ENCODE peak calls at places on chromosomes 12 and 14, in four cellular contexts. U, H, V and G are unnamed samples.

GRCh38 chr14:54440870-54441868 is at the start of gene CNIH1:
- DNase-seq in U (peak; percentile 91), H (peak; percentile 84), V (peak; percentile 94), G (peak; percentile 99)

GRCh38 chr14:20603813-20604212 is 12.6 kb upstream of the RNASE12 start:
- DNase-seq in U (no peak), H (no peak), V (no peak), G (no peak)

GRCh38 chr12:131138638-131139362 is 185.1 kb downstream of the ADGRD1 start:
- DNase-seq in U (no peak), H (no peak), V (no peak), G (no peak)

GRCh38 chr14:66920196-66920595 is 269.0 kb upstream of the GARIN2 start:
- DNase-seq in U (no peak), H (peak; percentile 12), V (no peak), G (no peak)

GRCh38 chr14:77205566-77205965 is 24.0 kb downstream of the TMEM63C start:
- DNase-seq in U (no peak), H (no peak), V (no peak), G (no peak)

GRCh38 chr14:48582938-48583337 is 907.5 kb upstream of the MDGA2 start:
- DNase-seq in U (no peak), H (no peak), V (no peak), G (no peak)

GRCh38 chr12:65822732-65823480 is 1.4 kb upstream of the HMGA2 start:
- DNase-seq in U (peak; percentile 79), H (peak; percentile 91), V (peak; percentile 57), G (peak; percentile 82)

GRCh38 chr14:64496764-64497163 is 6.9 kb downstream of the ZBTB25 start:
- DNase-seq in U (no peak), H (no peak), V (no peak), G (no peak)

GRCh38 chr12:46450279-46450748 is 77.7 kb upstream of the SLC38A2 start:
- DNase-seq in U (no peak), H (no peak), V (peak; percentile 73), G (peak; percentile 65)

GRCh38 chr12:53461059-53461458 is 9.2 kb downstream of the PCBP2 start:
- DNase-seq in U (no peak), H (no peak), V (no peak), G (no peak)

GRCh38 chr12:122203301-122203967 is at the start of gene B3GNT4:
- DNase-seq in U (peak; percentile 47), H (no peak), V (peak; percentile 40), G (peak; percentile 72)

GRCh38 chr14:99578541-99579044 is 25.4 kb downstream of the CCDC85C start:
- DNase-seq in U (no peak), H (no peak), V (no peak), G (peak; percentile 41)

GRCh38 chr14:31788340-31788739 is 227.1 kb downstream of the NUBPL start:
- DNase-seq in U (no peak), H (no peak), V (no peak), G (peak; percentile 19)

GRCh38 chr14:35347323-35348043 is 55.3 kb downstream of the PSMA6 start:
- DNase-seq in U (no peak), H (peak; percentile 99), V (no peak), G (no peak)

GRCh38 chr12:62731378-62731710 is 203.6 kb downstream of the PPM1H start:
- DNase-seq in U (no peak), H (no peak), V (no peak), G (no peak)

GRCh38 chr12:52233462-52234141 is 559 bp downstream of the KRT7 start:
- DNase-seq in U (no peak), H (no peak), V (no peak), G (peak; percentile 35)
- TF ChIP-seq EZH2 in U (no peak), H (no peak), V (peak; percentile 36), G (no peak)

GRCh38 chr14:85534435-85534834 is 4.5 kb downstream of the FLRT2 start:
- DNase-seq in U (no peak), H (no peak), V (peak; percentile 41), G (no peak)

GRCh38 chr14:85532981-85533820 is 3.3 kb downstream of the FLRT2 start:
- DNase-seq in U (peak; percentile 85), H (no peak), V (peak; percentile 88), G (peak; percentile 7)

GRCh38 chr14:85532570-85532969 is 2.6 kb downstream of the FLRT2 start:
- DNase-seq in U (no peak), H (no peak), V (no peak), G (no peak)

GRCh38 chr14:85534914-85535313 is 5.0 kb downstream of the FLRT2 start:
- DNase-seq in U (no peak), H (no peak), V (peak; percentile 47), G (no peak)

GRCh38 chr14:85533821-85534271 is 3.9 kb downstream of the FLRT2 start:
- DNase-seq in U (no peak), H (no peak), V (peak; percentile 24), G (no peak)
- TF ChIP-seq EZH2 in U (no peak), H (no peak), V (no peak), G (no peak)

GRCh38 chr14:97033556-97034081 is 236.4 kb downstream of the VRK1 start:
- DNase-seq in U (no peak), H (no peak), V (no peak), G (no peak)
- TF ChIP-seq EZH2 in U (no peak), H (no peak), V (no peak), G (no peak)

GRCh38 chr12:103495783-103496456 is at the start of gene C12orf42:
- DNase-seq in U (no peak), H (no peak), V (peak; percentile 5), G (peak; percentile 76)
- TF ChIP-seq EZH2 in U (no peak), H (no peak), V (no peak), G (no peak)

DNA sequence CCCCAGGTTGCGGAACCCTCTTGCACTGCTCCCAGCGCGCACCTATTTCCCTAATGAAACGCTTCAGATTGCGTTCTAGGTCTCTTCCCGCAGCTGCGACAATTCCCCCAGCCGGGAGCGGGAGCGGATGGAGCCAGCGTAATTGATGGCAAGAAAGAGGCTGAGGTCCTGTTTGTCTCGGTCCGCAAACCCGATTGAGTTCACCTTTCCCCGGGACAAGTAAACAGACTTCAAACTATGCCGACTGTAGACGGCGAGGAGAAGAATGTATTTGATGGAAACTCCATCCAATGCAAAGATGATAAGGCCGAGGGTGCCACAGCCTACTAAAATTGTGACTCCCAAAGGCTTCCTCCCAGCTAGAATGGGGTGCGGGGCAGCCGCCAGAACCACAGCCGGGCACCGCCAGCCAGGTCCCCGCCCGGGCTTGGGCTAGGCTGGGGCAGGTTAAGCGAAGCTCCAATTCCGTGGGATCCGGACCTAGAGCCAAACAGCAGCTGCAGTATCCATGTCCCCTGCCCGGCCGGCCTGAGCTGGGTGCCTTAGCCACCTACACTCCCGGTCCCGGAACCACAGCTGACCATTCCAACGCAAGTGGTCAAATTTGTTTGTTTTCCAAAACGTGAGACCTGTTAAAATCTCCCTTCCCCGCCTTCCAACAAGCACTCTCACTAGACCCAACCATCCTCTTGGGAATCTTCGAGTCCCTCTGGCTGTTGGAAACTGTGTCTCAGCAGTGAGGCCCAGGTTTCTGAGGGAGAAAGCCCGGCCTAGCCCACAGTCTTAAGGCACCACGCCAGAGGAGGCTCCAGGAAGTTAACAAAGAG is 5.5 kb downstream of the NKX2-1 start:
- DNase-seq in U (peak; percentile 64), H (peak; percentile 31), V (no peak), G (no peak)
- TF ChIP-seq EZH2 in U (peak; percentile 80), H (peak; percentile 98), V (peak; percentile 55), G (no peak)